ENCODE peak calls at places on chromosomes 16 and 17, in nine cellular contexts. One of them, this sample, is unnamed.

GRCh38 chr16:46549477-46549876 is 71.7 kb downstream of the SHCBP1 start:
- DNase-seq in dorsolateral prefrontal cortex: no peak
- DNase-seq in body of pancreas: no peak
- DNase-seq in AG04450: no peak
- DNase-seq in pancreas: no peak
- DNase-seq in adrenal gland: no peak
- DNase-seq in fibroblast of pulmonary artery: no peak
- DNase-seq in lung: no peak
- DNase-seq in upper lobe of right lung: no peak
- DNase-seq in this sample: no peak

GRCh38 chr17:74646231-74646630 is 22.7 kb upstream of the CD300E start:
- DNase-seq in AG04450: no peak
- DNase-seq in upper lobe of right lung: no peak
- DNase-seq in fibroblast of pulmonary artery: peak
- DNase-seq in body of pancreas: no peak
- DNase-seq in dorsolateral prefrontal cortex: no peak
- DNase-seq in adrenal gland: no peak
- DNase-seq in pancreas: no peak
- DNase-seq in lung: no peak
- DNase-seq in this sample: no peak

GRCh38 chr17:16378631-16379282 is 2.1 kb upstream of the UBB start:
- DNase-seq in pancreas: peak
- DNase-seq in AG04450: no peak
- DNase-seq in lung: no peak
- DNase-seq in fibroblast of pulmonary artery: no peak
- DNase-seq in body of pancreas: peak
- DNase-seq in adrenal gland: no peak
- DNase-seq in dorsolateral prefrontal cortex: no peak
- DNase-seq in upper lobe of right lung: no peak
- DNase-seq in this sample: peak

GRCh38 chr17:77308768-77309726 is 168.3 kb downstream of the SEC14L1 start:
- DNase-seq in upper lobe of right lung: peak
- DNase-seq in lung: no peak
- DNase-seq in AG04450: no peak
- DNase-seq in dorsolateral prefrontal cortex: peak
- DNase-seq in adrenal gland: no peak
- DNase-seq in fibroblast of pulmonary artery: peak
- DNase-seq in body of pancreas: no peak
- DNase-seq in pancreas: no peak
- DNase-seq in this sample: peak

GRCh38 chr16:55189975-55190636 is 133.9 kb upstream of the IRX6 start:
- DNase-seq in fibroblast of pulmonary artery: no peak
- DNase-seq in dorsolateral prefrontal cortex: no peak
- DNase-seq in body of pancreas: no peak
- DNase-seq in AG04450: no peak
- DNase-seq in adrenal gland: no peak
- DNase-seq in lung: no peak
- DNase-seq in upper lobe of right lung: no peak
- DNase-seq in pancreas: no peak
- DNase-seq in this sample: no peak

GRCh38 chr17:7296189-7296861 is 1.9 kb upstream of the YBX2 start:
- DNase-seq in pancreas: peak
- DNase-seq in adrenal gland: peak
- DNase-seq in lung: peak
- DNase-seq in fibroblast of pulmonary artery: peak
- DNase-seq in body of pancreas: peak
- DNase-seq in dorsolateral prefrontal cortex: peak
- DNase-seq in AG04450: no peak
- DNase-seq in upper lobe of right lung: peak
- DNase-seq in this sample: peak

GRCh38 chr16:3716831-3717234 is 491 bp downstream of the TRAP1 start:
- DNase-seq in pancreas: peak
- DNase-seq in lung: no peak
- DNase-seq in upper lobe of right lung: no peak
- DNase-seq in body of pancreas: peak
- DNase-seq in fibroblast of pulmonary artery: no peak
- DNase-seq in dorsolateral prefrontal cortex: peak
- DNase-seq in adrenal gland: no peak
- DNase-seq in AG04450: no peak
- DNase-seq in this sample: no peak

GRCh38 chr16:57191056-57191536 is 5.0 kb downstream of the RSPRY1 start:
- DNase-seq in adrenal gland: no peak
- DNase-seq in body of pancreas: no peak
- DNase-seq in dorsolateral prefrontal cortex: no peak
- DNase-seq in fibroblast of pulmonary artery: peak
- DNase-seq in AG04450: no peak
- DNase-seq in pancreas: no peak
- DNase-seq in upper lobe of right lung: no peak
- DNase-seq in lung: no peak
- DNase-seq in this sample: no peak

GRCh38 chr16:23310217-23310616 is 8.1 kb downstream of the SCNN1B start:
- DNase-seq in upper lobe of right lung: no peak
- DNase-seq in fibroblast of pulmonary artery: no peak
- DNase-seq in lung: no peak
- DNase-seq in body of pancreas: no peak
- DNase-seq in dorsolateral prefrontal cortex: no peak
- DNase-seq in pancreas: no peak
- DNase-seq in AG04450: no peak
- DNase-seq in adrenal gland: no peak
- DNase-seq in this sample: no peak

GRCh38 chr16:63904182-63904581 is 1217.7 kb downstream of the CDH11 start:
- DNase-seq in pancreas: no peak
- DNase-seq in body of pancreas: no peak
- DNase-seq in lung: no peak
- DNase-seq in adrenal gland: no peak
- DNase-seq in AG04450: no peak
- DNase-seq in fibroblast of pulmonary artery: no peak
- DNase-seq in upper lobe of right lung: no peak
- DNase-seq in dorsolateral prefrontal cortex: no peak
- DNase-seq in this sample: peak

GRCh38 chr16:67223992-67224391 is 2.9 kb upstream of the TMEM208 start:
- DNase-seq in body of pancreas: no peak
- DNase-seq in adrenal gland: no peak
- DNase-seq in AG04450: no peak
- DNase-seq in pancreas: no peak
- DNase-seq in upper lobe of right lung: no peak
- DNase-seq in lung: no peak
- DNase-seq in dorsolateral prefrontal cortex: no peak
- DNase-seq in fibroblast of pulmonary artery: no peak
- DNase-seq in this sample: no peak

GRCh38 chr17:62966426-62967110 is 533 bp downstream of the TANC2 start:
- DNase-seq in dorsolateral prefrontal cortex: peak
- DNase-seq in pancreas: peak
- DNase-seq in adrenal gland: peak
- DNase-seq in upper lobe of right lung: peak
- DNase-seq in AG04450: no peak
- DNase-seq in body of pancreas: peak
- DNase-seq in fibroblast of pulmonary artery: peak
- DNase-seq in lung: peak
- DNase-seq in this sample: peak

GRCh38 chr16:86786338-86786737 is 208.0 kb downstream of the FOXL1 start:
- DNase-seq in dorsolateral prefrontal cortex: no peak
- DNase-seq in fibroblast of pulmonary artery: no peak
- DNase-seq in body of pancreas: no peak
- DNase-seq in pancreas: no peak
- DNase-seq in adrenal gland: no peak
- DNase-seq in AG04450: no peak
- DNase-seq in lung: no peak
- DNase-seq in upper lobe of right lung: no peak
- DNase-seq in this sample: no peak

GRCh38 chr17:7475764-7476422 is 3.5 kb downstream of the ZBTB4 start:
- DNase-seq in lung: no peak
- DNase-seq in upper lobe of right lung: no peak
- DNase-seq in adrenal gland: peak
- DNase-seq in body of pancreas: peak
- DNase-seq in pancreas: peak
- DNase-seq in dorsolateral prefrontal cortex: no peak
- DNase-seq in fibroblast of pulmonary artery: no peak
- DNase-seq in AG04450: no peak
- DNase-seq in this sample: peak

GRCh38 chr17:4220655-4221054 is 43.1 kb downstream of the ANKFY1 start:
- DNase-seq in adrenal gland: no peak
- DNase-seq in upper lobe of right lung: no peak
- DNase-seq in AG04450: no peak
- DNase-seq in lung: no peak
- DNase-seq in pancreas: no peak
- DNase-seq in body of pancreas: no peak
- DNase-seq in dorsolateral prefrontal cortex: no peak
- DNase-seq in fibroblast of pulmonary artery: peak
- DNase-seq in this sample: no peak

DNA sequence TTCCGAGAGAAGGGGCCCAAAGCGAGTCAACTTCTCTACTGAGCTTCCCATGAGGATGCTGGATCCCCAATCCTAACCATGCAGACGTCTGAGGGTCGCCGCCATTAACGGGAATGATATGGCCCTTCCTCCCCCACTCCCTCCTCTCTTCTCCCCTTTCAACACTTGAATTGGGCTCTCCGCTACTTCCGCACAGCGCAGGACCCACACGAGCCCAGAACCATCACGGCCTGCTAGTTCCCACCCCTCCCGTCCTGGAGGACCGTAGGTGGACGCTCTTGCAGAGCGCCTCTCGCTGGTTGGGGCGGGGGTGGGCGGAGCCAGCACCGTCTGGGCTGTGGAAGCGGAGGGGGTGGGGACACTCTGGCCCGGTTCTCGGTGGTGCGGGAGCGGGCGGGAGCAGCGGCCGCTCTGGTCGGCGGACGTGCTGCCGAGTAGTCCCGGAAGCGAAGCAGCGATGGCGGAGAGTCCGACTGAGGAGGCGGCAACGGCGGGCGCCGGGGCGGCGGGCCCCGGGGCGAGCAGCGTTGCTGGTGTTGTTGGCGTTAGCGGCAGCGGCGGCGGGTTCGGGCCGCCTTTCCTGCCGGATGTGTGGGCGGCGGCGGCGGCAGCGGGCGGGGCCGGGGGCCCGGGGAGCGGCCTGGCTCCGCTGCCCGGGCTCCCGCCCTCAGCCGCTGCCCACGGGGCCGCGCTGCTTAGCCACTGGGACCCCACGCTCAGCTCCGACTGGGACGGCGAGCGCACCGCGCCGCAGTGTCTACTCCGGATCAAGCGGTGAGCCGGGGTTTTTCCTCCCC is at the start of gene UBE2Z:
- DNase-seq in fibroblast of pulmonary artery: peak
- DNase-seq in dorsolateral prefrontal cortex: peak
- DNase-seq in AG04450: peak
- DNase-seq in upper lobe of right lung: peak
- DNase-seq in pancreas: peak
- DNase-seq in body of pancreas: peak
- DNase-seq in adrenal gland: peak
- DNase-seq in lung: peak
- DNase-seq in this sample: peak
- TF ChIP-seq CTCF in fibroblast of pulmonary artery: no peak
- TF ChIP-seq CTCF in dorsolateral prefrontal cortex: no peak
- TF ChIP-seq CTCF in AG04450: no peak
- TF ChIP-seq CTCF in upper lobe of right lung: peak
- TF ChIP-seq CTCF in pancreas: no peak
- TF ChIP-seq CTCF in body of pancreas: no peak
- TF ChIP-seq CTCF in adrenal gland: no peak
- TF ChIP-seq CTCF in lung: no peak
- TF ChIP-seq CTCF in this sample: peak

DNA sequence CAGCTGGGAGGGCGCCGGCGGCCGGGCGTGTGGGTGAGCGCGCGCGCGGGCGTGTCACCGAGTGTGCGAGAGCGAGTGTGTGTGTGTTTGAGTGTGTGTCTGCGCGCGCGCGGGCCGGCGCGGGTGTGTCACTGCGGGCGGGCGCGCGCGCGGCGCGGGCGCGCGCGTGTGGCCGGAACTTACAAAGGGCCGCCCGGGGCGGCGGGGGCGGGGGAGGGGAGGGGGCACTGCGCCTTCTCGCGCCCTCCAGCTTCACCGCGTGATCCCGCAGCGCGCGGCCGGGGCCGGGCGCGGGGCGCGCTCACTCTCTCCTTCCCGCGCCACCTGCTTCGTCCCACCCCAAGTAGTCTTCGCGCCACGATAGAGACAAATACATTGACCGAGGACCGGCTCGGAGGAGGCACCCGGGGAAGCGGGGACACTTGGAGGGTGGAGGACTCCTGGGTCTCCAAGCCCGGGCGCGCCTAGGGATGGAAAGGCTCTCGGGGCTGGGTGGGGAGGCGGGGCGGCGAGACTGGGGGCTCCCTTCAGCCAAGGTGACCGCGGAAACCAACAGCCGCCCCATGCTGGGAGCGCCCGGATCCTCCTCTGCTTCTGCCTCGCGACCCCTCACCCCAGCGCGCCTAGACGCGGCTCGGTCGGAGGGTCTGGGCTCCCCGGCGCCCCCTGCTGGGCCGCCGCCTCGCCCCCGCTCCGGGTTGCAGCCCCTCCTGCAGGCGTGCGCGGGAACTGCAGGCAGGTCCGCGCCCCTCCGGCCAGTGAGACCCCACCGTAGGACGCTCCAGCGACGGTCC is at the start of gene SRCIN1:
- DNase-seq in adrenal gland: no peak
- DNase-seq in lung: no peak
- DNase-seq in AG04450: no peak
- DNase-seq in dorsolateral prefrontal cortex: peak
- DNase-seq in upper lobe of right lung: peak
- DNase-seq in body of pancreas: peak
- DNase-seq in fibroblast of pulmonary artery: no peak
- DNase-seq in pancreas: peak
- DNase-seq in this sample: no peak
- H3K4me3 ChIP-seq in adrenal gland: peak
- H3K4me3 ChIP-seq in lung: peak
- H3K4me3 ChIP-seq in AG04450: peak
- H3K4me3 ChIP-seq in dorsolateral prefrontal cortex: peak
- H3K4me3 ChIP-seq in upper lobe of right lung: peak
- H3K4me3 ChIP-seq in body of pancreas: peak
- H3K4me3 ChIP-seq in fibroblast of pulmonary artery: peak
- H3K4me3 ChIP-seq in pancreas: peak
- H3K4me3 ChIP-seq in this sample: no peak

GRCh38 chr16:27363246-27363632 is 38.7 kb upstream of the IL21R start:
- DNase-seq in lung: no peak
- DNase-seq in pancreas: no peak
- DNase-seq in adrenal gland: no peak
- DNase-seq in fibroblast of pulmonary artery: no peak
- DNase-seq in dorsolateral prefrontal cortex: no peak
- DNase-seq in AG04450: no peak
- DNase-seq in body of pancreas: no peak
- DNase-seq in upper lobe of right lung: no peak
- DNase-seq in this sample: no peak
- TF ChIP-seq CTCF in lung: no peak
- TF ChIP-seq CTCF in pancreas: no peak
- TF ChIP-seq CTCF in adrenal gland: no peak
- TF ChIP-seq CTCF in fibroblast of pulmonary artery: peak
- TF ChIP-seq CTCF in dorsolateral prefrontal cortex: no peak
- TF ChIP-seq CTCF in AG04450: no peak
- TF ChIP-seq CTCF in body of pancreas: no peak
- TF ChIP-seq CTCF in upper lobe of right lung: no peak
- TF ChIP-seq CTCF in this sample: no peak

DNA sequence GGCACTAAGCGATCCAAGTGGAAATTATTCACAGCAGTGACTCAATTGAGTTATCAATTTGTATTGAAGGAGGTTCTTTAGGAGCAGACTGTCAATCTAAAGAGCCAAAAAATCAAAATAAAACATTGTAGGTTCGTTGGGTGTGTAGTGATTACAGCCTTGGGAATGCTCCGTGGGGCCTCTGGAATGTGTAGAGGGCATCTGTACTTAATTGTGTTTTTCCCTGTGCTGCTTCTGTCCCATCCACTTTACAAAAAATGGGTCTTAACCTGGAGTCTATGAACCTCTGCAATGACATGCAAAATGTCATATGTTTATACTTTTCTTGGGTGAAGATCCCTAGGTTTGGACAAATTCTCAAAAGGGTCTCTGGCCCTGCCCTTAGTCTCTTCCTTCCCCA is 215.1 kb downstream of the CCDC182 start:
- DNase-seq in pancreas: no peak
- DNase-seq in lung: no peak
- DNase-seq in fibroblast of pulmonary artery: no peak
- DNase-seq in AG04450: no peak
- DNase-seq in adrenal gland: no peak
- DNase-seq in dorsolateral prefrontal cortex: no peak
- DNase-seq in body of pancreas: no peak
- DNase-seq in upper lobe of right lung: no peak
- DNase-seq in this sample: no peak
- H3K4me3 ChIP-seq in pancreas: no peak
- H3K4me3 ChIP-seq in lung: no peak
- H3K4me3 ChIP-seq in fibroblast of pulmonary artery: no peak
- H3K4me3 ChIP-seq in AG04450: no peak
- H3K4me3 ChIP-seq in adrenal gland: no peak
- H3K4me3 ChIP-seq in dorsolateral prefrontal cortex: no peak
- H3K4me3 ChIP-seq in body of pancreas: no peak
- H3K4me3 ChIP-seq in upper lobe of right lung: no peak
- H3K4me3 ChIP-seq in this sample: no peak

This sample was measured in kidney.